ENCODE peak calls at places on chromosomes 4 and X, in five cellular contexts. L is GM12864; T is CD4-positive, alpha-beta T cell; W is fibroblast of pulmonary artery; P is lower lobe of right lung. Q is an unnamed sample.
A peak's percentile ranks its signal among the peaks of the same experiment; 100 is the strongest.

GRCh38 chrX:145821291-145821897 is 3.8 kb downstream of the SLITRK2 start:
- DNase-seq in L (no peak), T (no peak), W (no peak), P (no peak), Q (no peak)

GRCh38 chrX:68498044-68498507 is 775 bp upstream of the YIPF6 start:
- DNase-seq in L (no peak), T (no peak), W (no peak), P (no peak), Q (no peak)

GRCh38 chr4:156362581-156362980 is 408.9 kb upstream of the CTSO start:
- DNase-seq in L (no peak), T (no peak), W (no peak), P (no peak), Q (no peak)

GRCh38 chr4:111066887-111067286 is 444.0 kb upstream of the PITX2 start:
- DNase-seq in L (no peak), T (no peak), W (no peak), P (no peak), Q (no peak)

GRCh38 chr4:10178763-10179162 is 62.2 kb upstream of the WDR1 start:
- DNase-seq in L (no peak), T (no peak), W (no peak), P (no peak), Q (no peak)

GRCh38 chr4:110780538-110780937 is 157.7 kb upstream of the PITX2 start:
- DNase-seq in L (no peak), T (no peak), W (no peak), P (no peak), Q (no peak)

GRCh38 chr4:151169223-151169622 is 69.8 kb downstream of the RPS3A start:
- DNase-seq in L (no peak), T (no peak), W (peak; percentile 97), P (no peak), Q (no peak)

GRCh38 chr4:6751611-6752485 is 30.7 kb upstream of the KIAA0232 start:
- DNase-seq in L (no peak), T (no peak), W (no peak), P (peak; percentile 6), Q (no peak)

GRCh38 chrX:56783996-56784620 is 55.1 kb downstream of the NBDY start:
- DNase-seq in L (no peak), T (no peak), W (no peak), P (no peak), Q (no peak)

GRCh38 chr4:148369919-148370318 is 72.3 kb downstream of the NR3C2 start:
- DNase-seq in L (no peak), T (no peak), W (no peak), P (no peak), Q (no peak)

GRCh38 chrX:81120936-81121351 is 80.8 kb downstream of the HMGN5 start:
- DNase-seq in L (no peak), T (peak; percentile 20), W (peak; percentile 45), P (peak; percentile 43), Q (no peak)

GRCh38 chrX:136205882-136206281 is 45.3 kb downstream of the MAP7D3 start:
- DNase-seq in L (no peak), T (no peak), W (no peak), P (no peak), Q (no peak)

GRCh38 chrX:49912866-49913265 is 9.5 kb upstream of the CLCN5 start:
- DNase-seq in L (no peak), T (no peak), W (no peak), P (no peak), Q (no peak)

GRCh38 chr4:153489856-153490558 is 23.8 kb downstream of the TMEM131L start:
- DNase-seq in L (no peak), T (no peak), W (peak; percentile 66), P (no peak), Q (no peak)

GRCh38 chrX:7390446-7390845 is 242.5 kb upstream of the PUDP start:
- DNase-seq in L (no peak), T (no peak), W (no peak), P (no peak), Q (no peak)

GRCh38 chr4:74874785-74875367 is 58.0 kb upstream of the PARM1 start:
- DNase-seq in L (peak; percentile 38), T (no peak), W (peak; percentile 89), P (no peak), Q (no peak)

GRCh38 chrX:42098897-42099296 is 175.5 kb upstream of the CASK start:
- DNase-seq in L (no peak), T (no peak), W (peak; percentile 34), P (no peak), Q (no peak)

GRCh38 chr4:110508827-110509446 is 33.0 kb downstream of the ENPEP start:
- DNase-seq in L (no peak), T (no peak), W (peak; percentile 65), P (no peak), Q (no peak)

GRCh38 chr4:151324449-151325319 is 721 bp downstream of the SH3D19 start:
- DNase-seq in L (no peak), T (no peak), W (peak; percentile 30), P (peak; percentile 50), Q (no peak)

GRCh38 chr4:142728209-142728608 is 117.9 kb downstream of the INPP4B start:
- DNase-seq in L (no peak), T (no peak), W (no peak), P (no peak), Q (no peak)

GRCh38 chrX:136130931-136131843 is 16.1 kb upstream of the FHL1 start:
- DNase-seq in L (no peak), T (no peak), W (peak; percentile 84), P (no peak), Q (no peak)

GRCh38 chrX:18422886-18423285 is 2.5 kb upstream of the CDKL5 start:
- DNase-seq in L (no peak), T (no peak), W (peak; percentile 33), P (no peak), Q (no peak)

GRCh38 chr4:78592104-78592783 is 40.7 kb downstream of the ANXA3 start:
- DNase-seq in L (no peak), T (no peak), W (no peak), P (no peak), Q (no peak)

GRCh38 chrX:8030361-8030760 is 103.1 kb upstream of the PNPLA4 start:
- DNase-seq in L (no peak), T (no peak), W (no peak), P (no peak), Q (no peak)

GRCh38 chr4:62014982-62015739 is 815.0 kb downstream of the ADGRL3 start:
- DNase-seq in L (no peak), T (no peak), W (peak; percentile 5), P (no peak), Q (no peak)

GRCh38 chr4:128782076-128782715 is 27.3 kb upstream of the JADE1 start:
- DNase-seq in L (no peak), T (peak; percentile 62), W (no peak), P (no peak), Q (no peak)

GRCh38 chr4:17095771-17096170 is 197.3 kb upstream of the LDB2 start:
- DNase-seq in L (no peak), T (no peak), W (no peak), P (no peak), Q (no peak)

GRCh38 chr4:116055857-116056827 is 942.7 kb upstream of the NDST4 start:
- DNase-seq in L (no peak), T (no peak), W (peak; percentile 10), P (no peak), Q (no peak)

GRCh38 chrX:14903891-14904290 is 30.7 kb downstream of the MOSPD2 start:
- DNase-seq in L (no peak), T (no peak), W (no peak), P (no peak), Q (no peak)

DNA sequence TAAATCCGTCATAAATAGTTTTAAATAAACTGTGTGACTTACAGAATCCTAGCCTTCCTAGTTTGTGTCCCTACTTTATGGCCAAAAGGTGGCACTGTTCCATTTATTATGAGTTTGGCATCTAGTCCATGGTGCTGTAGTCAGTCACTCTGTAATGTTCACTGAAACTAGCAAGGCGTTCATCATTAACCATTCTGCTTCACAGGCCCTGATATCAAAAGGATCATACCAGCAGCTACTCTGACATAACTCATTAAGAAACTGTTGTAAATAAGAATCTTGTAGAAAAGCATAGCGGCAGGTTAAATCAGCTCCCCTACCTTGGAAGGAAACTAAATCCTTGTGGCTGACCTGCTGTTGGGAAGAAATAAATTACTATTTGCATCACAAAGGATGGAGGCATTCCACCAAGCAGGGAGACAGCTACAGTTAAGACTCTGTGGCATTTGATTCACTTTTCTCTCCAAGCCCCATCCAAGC is 919.6 kb upstream of the DIAPH2 start:
- DNase-seq in L (no peak), T (no peak), W (peak; percentile 64), P (no peak), Q (no peak)
- TF ChIP-seq CTCF in L (peak; percentile 10), T (no peak), W (peak; percentile 43), P (peak; percentile 36), Q (peak; percentile 85)

GRCh38 chr4:65943076-65943475 is 272.8 kb upstream of the EPHA5 start:
- DNase-seq in L (no peak), T (no peak), W (peak; percentile 92), P (no peak), Q (no peak)
- TF ChIP-seq CTCF in L (no peak), T (no peak), W (peak; percentile 35), P (no peak), Q (peak; percentile 23)

GRCh38 chr4:168550071-168550766 is 53.4 kb downstream of the PALLD start:
- DNase-seq in L (no peak), T (no peak), W (no peak), P (no peak), Q (no peak)
- TF ChIP-seq CTCF in L (no peak), T (no peak), W (no peak), P (no peak), Q (no peak)

GRCh38 chr4:25117274-25117673 is 43.0 kb downstream of the SEPSECS start:
- DNase-seq in L (no peak), T (no peak), W (no peak), P (no peak), Q (no peak)

GRCh38 chr4:25128671-25129070 is 31.6 kb downstream of the SEPSECS start:
- DNase-seq in L (no peak), T (no peak), W (no peak), P (no peak), Q (no peak)

GRCh38 chr4:25118096-25118495 is 42.2 kb downstream of the SEPSECS start:
- DNase-seq in L (no peak), T (no peak), W (no peak), P (no peak), Q (no peak)

DNA sequence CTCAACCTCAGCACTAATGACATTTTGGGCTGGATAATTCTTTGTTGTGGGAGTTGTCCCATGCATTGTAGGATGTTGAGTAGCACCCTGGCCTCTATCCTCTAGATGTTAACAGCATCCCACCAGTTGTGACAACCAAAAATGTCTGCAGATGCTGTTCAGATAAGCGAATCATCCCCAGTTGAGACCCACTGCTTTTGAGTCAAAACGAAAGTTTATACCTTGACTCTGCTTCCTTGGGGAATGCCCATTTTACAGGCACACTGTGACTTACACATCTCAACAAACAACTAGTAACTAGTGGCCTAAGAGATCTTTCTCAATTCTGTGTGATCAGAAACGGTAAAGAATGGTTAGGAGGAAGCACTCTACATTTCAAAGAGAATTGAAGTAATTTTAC is 37.0 kb downstream of the SEPSECS start:
- DNase-seq in L (peak; percentile 42), T (no peak), W (no peak), P (no peak), Q (no peak)
- TF ChIP-seq CTCF in L (no peak), T (no peak), W (no peak), P (no peak), Q (no peak)

DNA sequence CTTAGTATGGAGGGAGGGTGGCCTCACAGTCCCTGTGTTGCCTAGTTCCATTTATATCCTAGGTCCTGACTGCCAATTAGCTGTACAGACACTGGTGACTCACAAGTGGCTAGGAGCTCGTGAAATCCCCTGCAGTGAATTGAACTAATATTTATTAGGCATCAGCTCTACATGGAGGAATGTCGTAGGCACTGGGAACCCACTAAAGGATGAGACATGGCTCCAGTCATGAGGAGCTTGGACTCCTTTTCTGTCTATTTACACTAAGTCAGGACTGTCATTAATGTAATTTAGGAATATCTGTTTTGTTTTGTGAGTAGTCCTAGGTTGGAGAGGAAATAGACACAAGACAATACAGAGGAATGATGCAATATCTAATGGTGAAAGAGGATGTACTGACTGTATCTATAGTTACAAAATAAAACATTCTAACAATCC is 67.7 kb downstream of the MID1IP1 start:
- DNase-seq in L (no peak), T (no peak), W (peak; percentile 79), P (no peak), Q (no peak)
- TF ChIP-seq CTCF in L (no peak), T (no peak), W (no peak), P (no peak), Q (no peak)

Q was measured in type B pancreatic cell.